ENCODE peak calls at places on chromosomes 2 and 18, in seven cellular contexts. A, V, H, Y, L, S and U are unnamed samples.

GRCh38 chr2:190781604-190782198 is 98.9 kb upstream of the GLS start:
- DNase-seq in A (peak), V (peak), H (peak), Y (no peak), L (no peak), S (no peak), U (peak)

GRCh38 chr2:142907653-142908052 is 30.2 kb downstream of the KYNU start:
- DNase-seq in A (no peak), V (no peak), H (no peak), Y (no peak), L (no peak), S (no peak), U (no peak)

GRCh38 chr18:23765931-23766330 is 76.7 kb downstream of the LAMA3 start:
- DNase-seq in A (no peak), V (peak), H (no peak), Y (no peak), L (no peak), S (no peak), U (peak)

GRCh38 chr18:75635096-75635495 is 207.6 kb upstream of the SMIM21 start:
- DNase-seq in A (no peak), V (no peak), H (no peak), Y (no peak), L (no peak), S (no peak), U (no peak)

GRCh38 chr2:63486861-63487290 is 101.4 kb downstream of the WDPCP start:
- DNase-seq in A (no peak), V (no peak), H (peak), Y (no peak), L (no peak), S (no peak), U (no peak)

GRCh38 chr2:181411105-181411849 is 45.9 kb upstream of the ITGA4 start:
- DNase-seq in A (no peak), V (no peak), H (peak), Y (peak), L (peak), S (peak), U (peak)

GRCh38 chr2:3441465-3441864 is 62.0 kb downstream of the TRAPPC12 start:
- DNase-seq in A (no peak), V (no peak), H (no peak), Y (no peak), L (no peak), S (no peak), U (no peak)

GRCh38 chr2:120445431-120446143 is 99.7 kb downstream of the INHBB start:
- DNase-seq in A (no peak), V (no peak), H (peak), Y (no peak), L (no peak), S (no peak), U (no peak)

GRCh38 chr2:31523871-31524492 is 56.8 kb downstream of the SRD5A2 start:
- DNase-seq in A (peak), V (peak), H (peak), Y (no peak), L (no peak), S (no peak), U (peak)

GRCh38 chr2:226888378-226888915 is 52.6 kb downstream of the RHBDD1 start:
- DNase-seq in A (no peak), V (no peak), H (peak), Y (no peak), L (no peak), S (no peak), U (no peak)

GRCh38 chr2:126655500-126656310 is at the start of gene GYPC:
- DNase-seq in A (peak), V (peak), H (peak), Y (no peak), L (peak), S (peak), U (peak)

DNA sequence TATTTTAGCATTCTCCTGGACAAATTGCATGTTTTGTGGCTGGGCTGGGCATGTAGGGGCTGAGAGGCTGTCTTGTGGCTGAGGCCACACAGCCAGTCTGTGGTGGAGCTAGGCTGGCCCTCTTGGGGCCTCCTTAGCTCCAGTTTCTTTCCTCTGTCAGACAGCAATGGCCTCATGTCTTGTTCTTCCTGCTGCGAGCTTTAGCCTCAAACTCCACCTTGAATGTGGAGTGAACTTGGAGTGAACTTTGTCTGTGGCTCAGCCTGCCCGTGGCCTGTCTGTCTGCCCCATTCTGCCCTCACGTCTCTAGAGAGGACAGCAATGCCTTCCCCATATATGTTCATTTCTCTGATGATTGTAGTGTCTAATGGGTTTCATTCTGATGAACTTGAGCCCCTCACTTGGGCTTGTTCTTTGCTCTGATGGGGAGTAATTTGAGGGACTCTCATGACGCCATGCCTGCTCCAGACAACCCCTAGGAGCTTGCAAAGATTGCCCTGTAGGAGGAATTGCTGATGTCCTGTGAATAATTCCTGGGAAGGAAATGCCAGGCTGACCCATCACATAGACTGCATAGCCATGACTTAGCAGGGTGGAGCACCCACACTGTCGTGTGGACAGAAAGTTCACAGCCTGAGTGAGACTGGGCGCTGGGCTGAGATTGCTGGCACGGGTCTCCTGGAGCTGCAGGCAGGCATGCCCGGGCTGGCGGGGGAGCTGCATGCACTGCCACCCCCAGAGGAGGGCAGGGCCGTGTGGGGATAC is 42.6 kb downstream of the ASAP2 start:
- DNase-seq in A (no peak), V (peak), H (peak), Y (no peak), L (no peak), S (no peak), U (peak)
- TF ChIP-seq CTCF in A (no peak), V (peak), H (no peak), Y (no peak), L (no peak), S (no peak), U (peak)

GRCh38 chr2:195531754-195532153 is 125.3 kb upstream of the SLC39A10 start:
- DNase-seq in A (no peak), V (peak), H (no peak), Y (no peak), L (no peak), S (no peak), U (peak)
- TF ChIP-seq CTCF in A (no peak), V (peak), H (no peak), Y (no peak), L (no peak), S (no peak), U (no peak)

DNA sequence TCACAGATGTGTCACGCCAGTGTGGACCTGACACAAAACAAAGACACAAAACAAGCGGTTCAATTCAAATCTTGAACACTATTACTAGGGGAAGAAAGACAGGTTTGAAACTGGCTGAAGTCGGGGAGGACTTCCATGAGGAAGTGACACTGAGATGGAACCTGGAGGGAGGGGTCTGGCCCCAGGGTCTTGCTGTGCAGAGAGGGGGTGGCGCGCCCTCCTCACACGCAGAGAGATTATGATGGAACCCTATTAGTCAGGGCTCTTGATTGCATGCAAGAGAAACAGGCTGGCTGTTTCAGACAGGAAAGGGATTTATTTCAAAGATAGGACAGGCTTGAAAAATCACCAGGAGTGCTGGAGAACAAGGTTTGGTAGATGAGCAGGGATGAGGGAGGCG is 363.6 kb upstream of the HS6ST1 start:
- DNase-seq in A (peak), V (no peak), H (no peak), Y (no peak), L (no peak), S (no peak), U (no peak)
- TF ChIP-seq CTCF in A (no peak), V (no peak), H (no peak), Y (no peak), L (no peak), S (no peak), U (no peak)

GRCh38 chr2:146317959-146318358 is 1526.9 kb upstream of the ACVR2A start:
- DNase-seq in A (no peak), V (peak), H (peak), Y (no peak), L (no peak), S (no peak), U (peak)

DNA sequence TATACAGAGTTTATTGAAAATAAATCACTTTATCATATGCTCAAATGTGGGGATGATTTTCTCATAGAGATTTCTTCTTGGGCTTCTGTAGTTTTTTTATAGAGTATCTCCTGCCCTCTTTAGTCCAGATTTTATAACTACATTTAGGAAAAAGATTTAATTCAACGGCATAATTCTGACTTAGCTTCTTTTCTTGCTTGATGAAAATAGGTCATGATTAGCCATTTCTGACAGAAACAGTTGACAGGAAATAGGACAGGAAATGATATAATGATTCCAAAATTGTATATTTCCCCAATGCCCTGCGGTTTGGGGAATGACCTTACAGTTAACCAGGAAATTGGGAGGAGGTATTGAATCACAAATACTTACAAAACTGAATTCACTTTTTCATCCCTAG is 1531.9 kb upstream of the ACVR2A start:
- DNase-seq in A (no peak), V (peak), H (peak), Y (no peak), L (no peak), S (no peak), U (peak)
- TF ChIP-seq CTCF in A (no peak), V (peak), H (peak), Y (no peak), L (no peak), S (no peak), U (no peak)

GRCh38 chr2:208489687-208490086 is 83.1 kb downstream of the PTH2R start:
- DNase-seq in A (no peak), V (no peak), H (no peak), Y (no peak), L (no peak), S (no peak), U (no peak)
- TF ChIP-seq CTCF in A (no peak), V (no peak), H (no peak), Y (no peak), L (no peak), S (no peak), U (no peak)